ENCODE peak calls at places on chromosomes 3 and 15, in ten cellular contexts. G, P, Y, S, X, K, I, F, C and T are unnamed samples.

GRCh38 chr15:32033186-32033890 is 3.0 kb downstream of the CHRNA7 start:
- DNase-seq in G (peak; percentile 12), P (no peak), Y (no peak), S (peak; percentile 53), X (no peak), K (no peak), I (no peak), F (no peak), C (no peak), T (no peak)

GRCh38 chr3:189202583-189202982 is 30.8 kb downstream of the TPRG1 start:
- DNase-seq in G (no peak), P (no peak), Y (no peak), S (no peak), X (no peak), K (no peak), I (no peak), F (no peak), C (no peak), T (no peak)

GRCh38 chr3:134601539-134602439 is 49.0 kb downstream of the KY start:
- DNase-seq in G (peak; percentile 65), P (no peak), Y (peak; percentile 67), S (no peak), X (peak; percentile 70), K (no peak), I (peak; percentile 92), F (peak; percentile 76), C (peak; percentile 77), T (peak; percentile 49)

GRCh38 chr3:13863929-13864595 is 15.8 kb downstream of the WNT7A start:
- DNase-seq in G (no peak), P (no peak), Y (no peak), S (no peak), X (no peak), K (no peak), I (no peak), F (no peak), C (no peak), T (no peak)

GRCh38 chr3:42660131-42660715 is 6.7 kb downstream of the ZBTB47 start:
- DNase-seq in G (peak; percentile 70), P (no peak), Y (no peak), S (no peak), X (peak; percentile 55), K (no peak), I (no peak), F (no peak), C (no peak), T (no peak)

GRCh38 chr15:95624616-95625361 is 705.7 kb upstream of the NR2F2 start:
- DNase-seq in G (no peak), P (no peak), Y (no peak), S (no peak), X (no peak), K (no peak), I (no peak), F (no peak), C (no peak), T (no peak)

GRCh38 chr3:151282921-151283320 is 4.6 kb upstream of the P2RY14 start:
- DNase-seq in G (no peak), P (no peak), Y (no peak), S (no peak), X (peak; percentile 83), K (no peak), I (no peak), F (no peak), C (no peak), T (peak; percentile 51)

GRCh38 chr3:15318661-15319060 is 13.7 kb downstream of the SH3BP5 start:
- DNase-seq in G (no peak), P (no peak), Y (no peak), S (no peak), X (no peak), K (no peak), I (no peak), F (no peak), C (no peak), T (no peak)

GRCh38 chr3:10738688-10739372 is 77.2 kb upstream of the SLC6A11 start:
- DNase-seq in G (peak; percentile 74), P (peak; percentile 67), Y (peak; percentile 77), S (peak; percentile 71), X (peak; percentile 58), K (peak; percentile 64), I (peak; percentile 66), F (peak; percentile 89), C (peak; percentile 90), T (peak; percentile 65)

GRCh38 chr3:126994661-126995161 is 11.8 kb downstream of the PLXNA1 start:
- DNase-seq in G (peak; percentile 74), P (no peak), Y (no peak), S (no peak), X (no peak), K (no peak), I (peak; percentile 62), F (no peak), C (no peak), T (no peak)

GRCh38 chr15:63349156-63349555 is 32.5 kb downstream of the CA12 start:
- DNase-seq in G (no peak), P (no peak), Y (no peak), S (no peak), X (no peak), K (no peak), I (no peak), F (no peak), C (no peak), T (no peak)

GRCh38 chr15:73305331-73306211 is 63.2 kb downstream of the HCN4 start:
- DNase-seq in G (peak; percentile 62), P (no peak), Y (no peak), S (no peak), X (peak; percentile 65), K (no peak), I (peak; percentile 69), F (peak; percentile 56), C (peak; percentile 57), T (peak; percentile 67)

GRCh38 chr15:65939901-65940617 is 70.8 kb downstream of the RAB11A start:
- DNase-seq in G (no peak), P (no peak), Y (no peak), S (peak; percentile 52), X (peak; percentile 79), K (no peak), I (no peak), F (no peak), C (no peak), T (peak; percentile 77)

GRCh38 chr15:67091073-67091965 is 25.9 kb downstream of the SMAD3 start:
- DNase-seq in G (peak; percentile 45), P (peak; percentile 66), Y (no peak), S (peak; percentile 76), X (peak; percentile 99), K (no peak), I (peak; percentile 92), F (no peak), C (no peak), T (peak; percentile 97)

GRCh38 chr3:158792709-158793108 is 9.1 kb upstream of the MFSD1 start:
- DNase-seq in G (no peak), P (no peak), Y (no peak), S (no peak), X (peak; percentile 95), K (no peak), I (peak; percentile 32), F (no peak), C (no peak), T (peak; percentile 98)

GRCh38 chr3:72492240-72492639 is 356.0 kb downstream of the SHQ1 start:
- DNase-seq in G (peak; percentile 12), P (peak; percentile 83), Y (no peak), S (no peak), X (peak; percentile 92), K (peak; percentile 95), I (no peak), F (no peak), C (no peak), T (peak; percentile 91)

GRCh38 chr3:113240841-113241240 is 29.5 kb downstream of the BOC start:
- DNase-seq in G (no peak), P (no peak), Y (no peak), S (no peak), X (no peak), K (no peak), I (no peak), F (no peak), C (no peak), T (no peak)

GRCh38 chr15:83380682-83381081 is 66.5 kb upstream of the SH3GL3 start:
- DNase-seq in G (peak; percentile 45), P (peak; percentile 53), Y (peak; percentile 49), S (no peak), X (peak; percentile 26), K (peak; percentile 66), I (peak; percentile 35), F (peak; percentile 52), C (peak; percentile 34), T (peak; percentile 6)

DNA sequence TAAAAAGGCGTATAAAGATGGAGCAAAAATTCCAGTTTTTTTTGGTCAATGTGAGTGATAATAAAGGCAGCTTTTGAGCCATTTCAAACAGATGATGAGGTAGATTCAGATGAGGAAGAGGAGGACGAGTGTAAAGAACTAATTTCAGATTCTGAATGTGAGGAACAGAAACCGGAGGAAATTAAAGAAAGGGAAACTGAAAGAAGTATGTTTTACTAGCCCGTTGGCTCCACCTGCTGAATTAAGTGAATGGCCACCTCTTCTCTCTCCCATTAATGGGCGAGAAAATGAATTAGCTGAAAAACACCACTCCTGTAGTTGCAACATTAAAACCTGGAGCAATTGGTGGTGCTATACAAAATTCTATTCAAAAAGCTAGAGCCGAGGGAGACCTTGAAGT is 55.4 kb downstream of the CYP19A1 start:
- DNase-seq in G (no peak), P (no peak), Y (no peak), S (no peak), X (no peak), K (no peak), I (no peak), F (no peak), C (no peak), T (no peak)
- TF ChIP-seq CTCF in G (no peak), P (no peak), Y (peak; percentile 28), S (no peak), X (no peak), K (no peak), I (no peak), F (no peak), C (no peak), T (no peak)

GRCh38 chr15:70100495-70101331 is 3.0 kb upstream of the TLE3 start:
- DNase-seq in G (peak; percentile 73), P (no peak), Y (peak; percentile 30), S (peak; percentile 63), X (peak; percentile 39), K (peak; percentile 56), I (peak; percentile 69), F (peak; percentile 71), C (peak; percentile 45), T (peak; percentile 59)
- TF ChIP-seq CTCF in G (peak; percentile 28), P (no peak), Y (no peak), S (peak; percentile 28), X (peak; percentile 16), K (no peak), I (peak; percentile 61), F (peak; percentile 24), C (no peak), T (peak; percentile 61)

GRCh38 chr3:24773798-24774197 is 279.1 kb upstream of the THRB start:
- DNase-seq in G (peak; percentile 62), P (no peak), Y (peak; percentile 25), S (peak; percentile 37), X (peak; percentile 41), K (no peak), I (peak; percentile 59), F (peak; percentile 77), C (peak; percentile 77), T (peak; percentile 52)
- TF ChIP-seq CTCF in G (peak; percentile 77), P (no peak), Y (peak; percentile 85), S (peak; percentile 47), X (peak; percentile 49), K (no peak), I (peak; percentile 59), F (peak; percentile 83), C (peak; percentile 59), T (peak; percentile 93)

DNA sequence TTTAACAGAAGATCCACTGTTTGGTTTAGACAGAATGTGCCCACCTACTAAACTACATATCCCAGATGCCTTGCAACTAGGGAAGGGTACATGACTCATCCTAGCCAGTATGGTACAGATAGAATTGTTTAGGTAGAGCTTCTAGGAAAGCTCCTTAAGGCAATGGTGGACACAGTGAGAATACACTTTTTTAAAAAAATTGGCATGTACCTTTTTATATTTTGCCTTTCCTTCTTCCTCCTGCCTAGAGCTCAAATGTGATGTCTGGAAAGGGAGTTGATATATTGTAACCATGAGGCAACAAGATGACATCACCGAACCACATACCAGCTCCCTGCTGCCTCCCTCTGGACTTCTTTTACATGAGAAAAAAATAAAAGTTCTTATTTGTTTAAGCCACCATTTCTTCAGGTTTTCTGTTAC is 14.4 kb upstream of the C3orf80 start:
- DNase-seq in G (no peak), P (no peak), Y (no peak), S (no peak), X (peak; percentile 73), K (no peak), I (no peak), F (no peak), C (no peak), T (peak; percentile 68)
- TF ChIP-seq CTCF in G (no peak), P (no peak), Y (no peak), S (no peak), X (peak; percentile 61), K (no peak), I (peak; percentile 48), F (no peak), C (no peak), T (peak; percentile 60)